ENCODE peak calls at places on chromosomes 3 and 15, in six cellular contexts. U, A, N, T, B and I are unnamed samples.
A peak's percentile ranks its signal among the peaks of the same experiment; 100 is the strongest.

GRCh38 chr3:156174229-156174847 is 54.0 kb downstream of the KCNAB1 start:
- DNase-seq in U (no peak), A (no peak), N (no peak), T (no peak), B (peak; percentile 16), I (no peak)

GRCh38 chr3:196135693-196136639 is 54.1 kb upstream of the TFRC start:
- DNase-seq in U (no peak), A (no peak), N (no peak), T (no peak), B (no peak), I (no peak)

GRCh38 chr15:60299452-60300047 is 98.2 kb downstream of the ANXA2 start:
- DNase-seq in U (no peak), A (peak; percentile 46), N (no peak), T (peak; percentile 37), B (peak; percentile 8), I (no peak)

GRCh38 chr15:67304778-67305177 is 50.2 kb downstream of the IQCH start:
- DNase-seq in U (no peak), A (no peak), N (no peak), T (no peak), B (no peak), I (no peak)

GRCh38 chr3:87173776-87174175 is 53.3 kb upstream of the CHMP2B start:
- DNase-seq in U (no peak), A (no peak), N (no peak), T (no peak), B (no peak), I (peak; percentile 22)

GRCh38 chr15:98403569-98403968 is 244.8 kb upstream of the IGF1R start:
- DNase-seq in U (no peak), A (no peak), N (no peak), T (no peak), B (no peak), I (no peak)

GRCh38 chr3:71893702-71894479 is 108.9 kb upstream of the PROK2 start:
- DNase-seq in U (no peak), A (no peak), N (no peak), T (no peak), B (no peak), I (no peak)

GRCh38 chr3:9229886-9230285 is 19.6 kb downstream of the SRGAP3 start:
- DNase-seq in U (no peak), A (no peak), N (no peak), T (no peak), B (no peak), I (no peak)

GRCh38 chr15:100732359-100733055 is 130.1 kb downstream of the ASB7 start:
- DNase-seq in U (no peak), A (no peak), N (no peak), T (no peak), B (no peak), I (no peak)

GRCh38 chr15:41281236-41281635 is 50.2 kb downstream of the CHP1 start:
- DNase-seq in U (no peak), A (no peak), N (no peak), T (no peak), B (no peak), I (no peak)

GRCh38 chr3:185813691-185814215 is 11.1 kb downstream of the IGF2BP2 start:
- DNase-seq in U (no peak), A (no peak), N (no peak), T (peak; percentile 48), B (no peak), I (peak; percentile 60)

GRCh38 chr3:56629044-56629443 is 54.0 kb downstream of the TASOR start:
- DNase-seq in U (no peak), A (no peak), N (no peak), T (no peak), B (no peak), I (no peak)

GRCh38 chr15:62549345-62549970 is 384.4 kb upstream of the C2CD4B start:
- DNase-seq in U (no peak), A (peak; percentile 17), N (no peak), T (peak; percentile 27), B (peak; percentile 29), I (peak; percentile 52)

GRCh38 chr3:127750226-127751031 is 71.9 kb downstream of the MGLL start:
- DNase-seq in U (no peak), A (peak; percentile 4), N (peak; percentile 51), T (no peak), B (no peak), I (no peak)

GRCh38 chr15:39976291-39977274 is 42.7 kb downstream of the EIF2AK4 start:
- DNase-seq in U (peak; percentile 31), A (peak; percentile 44), N (no peak), T (no peak), B (no peak), I (peak; percentile 51)

GRCh38 chr3:123582315-123582714 is 2.5 kb downstream of the HACD2 start:
- DNase-seq in U (no peak), A (peak; percentile 33), N (no peak), T (no peak), B (no peak), I (no peak)
- TF ChIP-seq POLR2A in U (no peak), A (no peak), N (no peak), T (no peak), B (no peak), I (no peak)

GRCh38 chr3:170363471-170363994 is 6.0 kb downstream of the SKIL start:
- DNase-seq in U (no peak), A (no peak), N (no peak), T (no peak), B (no peak), I (no peak)
- TF ChIP-seq POLR2A in U (no peak), A (no peak), N (no peak), T (no peak), B (no peak), I (no peak)

GRCh38 chr15:69499521-69500201 is 47.0 kb downstream of the RPLP1 start:
- DNase-seq in U (no peak), A (no peak), N (no peak), T (no peak), B (no peak), I (no peak)
- TF ChIP-seq POLR2A in U (no peak), A (no peak), N (no peak), T (no peak), B (no peak), I (no peak)

GRCh38 chr3:158801696-158802398 is at the start of gene MFSD1:
- DNase-seq in U (peak; percentile 83), A (peak; percentile 92), N (peak; percentile 83), T (peak; percentile 92), B (peak; percentile 70), I (peak; percentile 95)
- TF ChIP-seq POLR2A in U (peak; percentile 48), A (peak; percentile 56), N (peak; percentile 61), T (peak; percentile 84), B (no peak), I (peak; percentile 90)

GRCh38 chr15:82537351-82537908 is 2.8 kb downstream of the RPS17 start:
- DNase-seq in U (no peak), A (no peak), N (no peak), T (no peak), B (no peak), I (no peak)

GRCh38 chr15:82533801-82534200 is 6.5 kb downstream of the RPS17 start:
- DNase-seq in U (no peak), A (no peak), N (no peak), T (peak; percentile 5), B (no peak), I (no peak)

GRCh38 chr15:82535566-82536408 is 4.5 kb downstream of the RPS17 start:
- DNase-seq in U (no peak), A (no peak), N (no peak), T (peak; percentile 17), B (no peak), I (no peak)

GRCh38 chr15:82538961-82539689 is 1.1 kb downstream of the RPS17 start:
- DNase-seq in U (no peak), A (no peak), N (no peak), T (peak; percentile 29), B (no peak), I (no peak)

DNA sequence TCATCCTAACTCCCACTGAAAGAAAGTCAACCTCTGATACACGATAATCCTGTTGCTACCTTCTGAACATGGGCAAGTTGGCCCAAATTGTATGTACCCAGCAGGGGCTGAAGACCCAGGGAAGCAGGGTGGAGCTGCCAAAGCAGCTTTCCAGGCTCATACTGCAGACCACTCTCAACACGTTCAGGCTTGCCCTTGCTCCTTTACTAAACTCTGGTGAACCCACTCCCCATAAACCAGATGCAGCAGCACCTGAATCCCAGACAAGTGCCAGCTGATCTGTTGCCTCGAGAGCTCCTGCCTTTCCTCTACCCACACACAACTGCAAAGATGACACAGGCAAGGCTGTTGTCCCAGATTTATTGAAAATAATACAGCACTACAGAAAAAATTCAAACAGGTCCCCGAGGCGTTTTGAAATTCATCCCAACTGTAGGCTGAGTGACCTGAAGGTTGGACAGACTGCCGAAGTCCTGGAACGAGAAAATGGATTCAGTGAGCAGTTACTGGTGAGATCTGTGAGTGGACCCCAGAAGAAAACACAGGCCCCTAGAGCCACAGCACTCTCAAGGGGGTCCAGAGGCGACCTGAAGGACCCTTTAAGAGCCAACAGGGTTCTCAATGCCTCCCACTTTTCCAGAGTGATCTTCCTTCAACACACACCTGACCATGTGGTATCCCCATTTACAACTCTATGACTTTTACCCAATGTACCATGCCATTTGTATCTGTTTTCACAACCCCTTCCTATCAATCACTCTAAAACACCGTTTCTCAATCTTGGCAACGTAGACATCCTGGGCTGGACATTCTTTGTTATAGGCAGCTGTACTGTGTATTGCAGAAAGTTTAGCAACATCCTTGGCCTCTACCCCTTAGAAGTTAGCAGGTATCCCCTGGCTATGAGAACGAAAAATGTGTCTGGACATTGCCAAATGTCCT is 3.6 kb downstream of the RPS17 start:
- DNase-seq in U (no peak), A (no peak), N (no peak), T (no peak), B (no peak), I (no peak)
- TF ChIP-seq POLR2A in U (peak; percentile 39), A (no peak), N (no peak), T (peak; percentile 2), B (no peak), I (no peak)

GRCh38 chr3:159765860-159766294 is 222.8 kb upstream of the IL12A start:
- DNase-seq in U (no peak), A (no peak), N (no peak), T (no peak), B (no peak), I (no peak)

GRCh38 chr3:159764211-159765024 is 224.2 kb upstream of the IL12A start:
- DNase-seq in U (peak; percentile 38), A (peak; percentile 30), N (peak; percentile 27), T (no peak), B (no peak), I (no peak)

GRCh38 chr3:159766563-159767185 is 222.0 kb upstream of the IL12A start:
- DNase-seq in U (no peak), A (no peak), N (no peak), T (peak; percentile 14), B (no peak), I (no peak)

GRCh38 chr3:159763466-159764210 is 225.0 kb upstream of the IL12A start:
- DNase-seq in U (peak; percentile 73), A (peak; percentile 43), N (peak; percentile 59), T (peak; percentile 64), B (peak; percentile 71), I (peak; percentile 21)

GRCh38 chr3:159765025-159765859 is 223.4 kb upstream of the IL12A start:
- DNase-seq in U (no peak), A (peak; percentile 55), N (peak; percentile 15), T (no peak), B (peak; percentile 85), I (no peak)
- TF ChIP-seq POLR2A in U (no peak), A (no peak), N (no peak), T (no peak), B (no peak), I (no peak)